ENCODE peak calls at places on chromosome 12, in six cellular contexts. One of them, this sample, is unnamed. For H3K4me1, the result is how much of the 10 kb centered on the place peaks cover.

GRCh38 chr12:124477109-124477915 is 90.1 kb downstream of the NCOR2 start:
- DNase-seq in HepG2: no peak
- DNase-seq in HCT116: no peak
- DNase-seq in GM12878: peak
- DNase-seq in K562: no peak
- DNase-seq in H1: no peak
- DNase-seq in this sample: no peak

GRCh38 chr12:93804392-93805179 is 127.4 kb downstream of the CRADD start:
- DNase-seq in H1: no peak
- DNase-seq in GM12878: no peak
- DNase-seq in HCT116: no peak
- DNase-seq in HepG2: no peak
- DNase-seq in K562: no peak
- DNase-seq in this sample: no peak

GRCh38 chr12:97745406-97746101 is 282.9 kb downstream of the RMST start:
- DNase-seq in K562: no peak
- DNase-seq in HCT116: no peak
- DNase-seq in GM12878: no peak
- DNase-seq in HepG2: no peak
- DNase-seq in H1: no peak
- DNase-seq in this sample: no peak

GRCh38 chr12:7479784-7480183 is 23.8 kb downstream of the CD163 start:
- DNase-seq in K562: no peak
- DNase-seq in HCT116: no peak
- DNase-seq in HepG2: no peak
- DNase-seq in H1: no peak
- DNase-seq in GM12878: no peak
- DNase-seq in this sample: no peak

GRCh38 chr12:110001596-110001995 is 2.4 kb downstream of the ANKRD13A start:
- DNase-seq in H1: no peak
- DNase-seq in K562: no peak
- DNase-seq in HepG2: no peak
- DNase-seq in HCT116: no peak
- DNase-seq in GM12878: no peak
- DNase-seq in this sample: no peak

GRCh38 chr12:16062611-16063010 is 151.5 kb downstream of the DERA start:
- DNase-seq in K562: no peak
- DNase-seq in HCT116: no peak
- DNase-seq in HepG2: no peak
- DNase-seq in GM12878: no peak
- DNase-seq in H1: no peak
- DNase-seq in this sample: no peak

GRCh38 chr12:49369723-49370145 is 2.5 kb downstream of the SPATS2 start:
- DNase-seq in K562: peak
- DNase-seq in GM12878: peak
- DNase-seq in HCT116: no peak
- DNase-seq in H1: no peak
- DNase-seq in HepG2: peak
- DNase-seq in this sample: no peak

GRCh38 chr12:18752280-18752920 is 14.5 kb downstream of the CAPZA3 start:
- DNase-seq in K562: peak
- DNase-seq in HCT116: no peak
- DNase-seq in H1: peak
- DNase-seq in GM12878: no peak
- DNase-seq in HepG2: no peak
- DNase-seq in this sample: peak

GRCh38 chr12:111034148-111034910 is 114.0 kb upstream of the MYL2 start:
- DNase-seq in GM12878: no peak
- DNase-seq in H1: no peak
- DNase-seq in K562: no peak
- DNase-seq in HCT116: no peak
- DNase-seq in HepG2: no peak
- DNase-seq in this sample: no peak

GRCh38 chr12:130497331-130497730 is 159.6 kb downstream of the PIWIL1 start:
- DNase-seq in K562: no peak
- DNase-seq in H1: no peak
- DNase-seq in HCT116: no peak
- DNase-seq in GM12878: no peak
- DNase-seq in HepG2: no peak
- DNase-seq in this sample: no peak

GRCh38 chr12:62519043-62519442 is 52.4 kb downstream of the MON2 start:
- DNase-seq in GM12878: no peak
- DNase-seq in HepG2: no peak
- DNase-seq in H1: no peak
- DNase-seq in K562: no peak
- DNase-seq in HCT116: no peak
- DNase-seq in this sample: no peak

GRCh38 chr12:91180162-91180561 is 2.5 kb downstream of the DCN start:
- DNase-seq in HepG2: no peak
- DNase-seq in H1: no peak
- DNase-seq in HCT116: no peak
- DNase-seq in K562: no peak
- DNase-seq in GM12878: no peak
- DNase-seq in this sample: no peak

GRCh38 chr12:128056299-128056885 is 210.6 kb upstream of the TMEM132C start:
- DNase-seq in HCT116: no peak
- DNase-seq in GM12878: no peak
- DNase-seq in HepG2: no peak
- DNase-seq in K562: no peak
- DNase-seq in H1: no peak
- DNase-seq in this sample: peak

GRCh38 chr12:64034901-64035576 is 187.1 kb downstream of the KICS2 start:
- DNase-seq in GM12878: no peak
- DNase-seq in H1: no peak
- DNase-seq in HepG2: peak
- DNase-seq in HCT116: no peak
- DNase-seq in K562: no peak
- DNase-seq in this sample: no peak
- TF ChIP-seq ZNF274 in GM12878: no peak
- TF ChIP-seq ZNF274 in H1: no peak
- TF ChIP-seq ZNF274 in HepG2: no peak
- TF ChIP-seq ZNF274 in HCT116: no peak
- TF ChIP-seq ZNF274 in K562: no peak
- TF ChIP-seq ZNF274 in this sample: no peak

DNA sequence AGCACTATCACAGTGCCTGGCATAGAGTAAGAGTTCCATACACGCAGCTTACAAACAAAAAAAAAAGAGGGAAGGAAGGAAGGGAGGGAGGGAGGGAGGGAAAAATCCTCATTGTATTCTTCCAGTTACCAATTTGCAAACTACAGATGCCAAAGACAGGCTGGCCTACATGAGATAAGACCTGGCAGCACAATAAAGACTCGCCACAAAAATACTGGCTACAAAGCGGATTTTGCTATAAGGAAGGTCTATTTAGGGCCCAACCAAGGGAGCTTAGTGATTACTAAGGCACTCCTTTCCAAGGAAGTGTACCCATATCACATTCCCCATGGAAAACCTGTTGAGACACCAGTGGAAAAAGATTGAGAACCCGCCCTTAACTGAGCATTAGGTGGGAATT is 50.3 kb downstream of the PHLDA1 start:
- DNase-seq in HCT116: no peak
- DNase-seq in HepG2: no peak
- DNase-seq in H1: no peak
- DNase-seq in K562: no peak
- DNase-seq in GM12878: no peak
- DNase-seq in this sample: no peak
- H3K4me1 ChIP-seq in HCT116: half or more
- H3K4me1 ChIP-seq in HepG2: half or more
- H3K4me1 ChIP-seq in H1: under half
- H3K4me1 ChIP-seq in K562: under half
- H3K4me1 ChIP-seq in GM12878: under half
- H3K4me1 ChIP-seq in this sample: under half

DNA sequence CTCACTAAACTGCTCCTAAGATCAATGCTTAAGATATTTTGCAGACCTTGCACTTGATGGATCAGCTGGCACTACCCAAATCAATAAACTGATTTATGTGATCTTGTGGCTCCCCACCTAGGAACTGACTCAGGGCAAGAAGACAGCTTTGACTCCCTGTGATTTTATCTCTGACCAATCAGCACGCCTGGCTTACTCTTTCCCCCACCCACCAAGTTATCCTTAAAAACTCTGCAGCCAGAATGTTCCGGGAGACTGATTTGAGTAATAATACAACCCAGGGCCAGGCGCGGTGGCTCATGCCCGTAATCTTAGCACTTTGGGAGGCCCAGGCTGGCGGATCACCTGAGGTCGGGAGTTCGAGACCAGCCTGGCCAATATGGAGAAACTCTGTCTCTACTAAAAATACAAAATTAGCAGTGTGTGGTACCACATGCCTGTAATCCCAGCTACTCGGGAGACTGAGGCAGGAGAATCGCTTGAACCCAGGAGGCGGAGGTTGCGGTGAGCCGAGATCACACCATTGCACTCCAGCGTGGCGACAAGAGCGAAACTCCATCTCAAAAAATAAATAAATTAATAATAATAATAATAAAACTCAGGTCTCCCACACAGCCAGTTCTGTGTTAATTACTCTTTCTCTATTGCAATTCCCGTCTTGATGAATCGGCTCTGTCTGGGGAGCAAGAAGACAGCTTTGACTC is 12.0 kb downstream of the MORN3 start:
- DNase-seq in GM12878: no peak
- DNase-seq in HepG2: no peak
- DNase-seq in K562: no peak
- DNase-seq in HCT116: no peak
- DNase-seq in H1: no peak
- DNase-seq in this sample: no peak
- TF ChIP-seq YY1 in GM12878: no peak
- TF ChIP-seq YY1 in HepG2: no peak
- TF ChIP-seq YY1 in K562: no peak
- TF ChIP-seq YY1 in HCT116: no peak
- TF ChIP-seq YY1 in H1: no peak
- TF ChIP-seq YY1 in this sample: no peak

GRCh38 chr12:27105746-27106536 is 23.6 kb upstream of the C12orf71 start:
- DNase-seq in GM12878: no peak
- DNase-seq in HCT116: no peak
- DNase-seq in H1: no peak
- DNase-seq in HepG2: peak
- DNase-seq in K562: no peak
- DNase-seq in this sample: no peak

GRCh38 chr12:27112891-27113290 is 30.5 kb upstream of the C12orf71 start:
- DNase-seq in K562: no peak
- DNase-seq in H1: no peak
- DNase-seq in HCT116: no peak
- DNase-seq in HepG2: no peak
- DNase-seq in GM12878: no peak
- DNase-seq in this sample: no peak

GRCh38 chr12:27107976-27108375 is 25.6 kb upstream of the C12orf71 start:
- DNase-seq in HepG2: no peak
- DNase-seq in H1: no peak
- DNase-seq in K562: no peak
- DNase-seq in HCT116: no peak
- DNase-seq in GM12878: no peak
- DNase-seq in this sample: no peak

GRCh38 chr12:27104546-27104945 is 22.2 kb upstream of the C12orf71 start:
- DNase-seq in K562: no peak
- DNase-seq in HCT116: no peak
- DNase-seq in HepG2: no peak
- DNase-seq in H1: no peak
- DNase-seq in GM12878: no peak
- DNase-seq in this sample: no peak

GRCh38 chr12:27109339-27110023 is 27.1 kb upstream of the C12orf71 start:
- DNase-seq in HepG2: no peak
- DNase-seq in GM12878: no peak
- DNase-seq in H1: no peak
- DNase-seq in HCT116: no peak
- DNase-seq in K562: no peak
- DNase-seq in this sample: no peak
- TF ChIP-seq ZNF274 in HepG2: no peak
- TF ChIP-seq ZNF274 in GM12878: no peak
- TF ChIP-seq ZNF274 in H1: no peak
- TF ChIP-seq ZNF274 in HCT116: no peak
- TF ChIP-seq ZNF274 in K562: no peak
- TF ChIP-seq ZNF274 in this sample: no peak

This sample was measured in NT2/D1.